ENCODE peak calls at places on chromosomes 5 and 9, in five cellular contexts. L is mesenteric fat pad, D is hypothalamus, T is GM04504, X is AG08395. M is an unnamed sample.

GRCh38 chr5:69288668-69289067 is 43.9 kb downstream of the CCDC125 start:
- DNase-seq in L (no peak), D (no peak), T (no peak), X (no peak), M (no peak)

GRCh38 chr9:87601175-87601574 is 103.5 kb downstream of the DAPK1 start:
- DNase-seq in L (no peak), D (no peak), T (no peak), X (no peak), M (no peak)

GRCh38 chr9:72315510-72316287 is 49.3 kb downstream of the ZFAND5 start:
- DNase-seq in L (no peak), D (no peak), T (peak; percentile 66), X (peak; percentile 69), M (no peak)

GRCh38 chr5:65078331-65078730 is 309.6 kb downstream of the CWC27 start:
- DNase-seq in L (no peak), D (no peak), T (no peak), X (no peak), M (no peak)

GRCh38 chr5:52977264-52977897 is 11.8 kb upstream of the ITGA2 start:
- DNase-seq in L (no peak), D (no peak), T (no peak), X (no peak), M (no peak)

GRCh38 chr5:82642313-82642712 is 364.2 kb upstream of the RPS23 start:
- DNase-seq in L (no peak), D (no peak), T (no peak), X (no peak), M (no peak)

GRCh38 chr5:82197550-82197949 is 80.6 kb downstream of the RPS23 start:
- DNase-seq in L (no peak), D (no peak), T (no peak), X (no peak), M (no peak)

GRCh38 chr9:29285818-29286217 is 1712.5 kb upstream of the C9orf72 start:
- DNase-seq in L (no peak), D (no peak), T (no peak), X (no peak), M (no peak)

GRCh38 chr9:123353984-123354591 is 1.9 kb upstream of the CRB2 start:
- DNase-seq in L (no peak), D (peak; percentile 30), T (no peak), X (peak; percentile 83), M (no peak)

GRCh38 chr9:14428781-14429230 is 114.9 kb upstream of the NFIB start:
- DNase-seq in L (no peak), D (peak; percentile 70), T (peak; percentile 15), X (peak; percentile 60), M (no peak)

GRCh38 chr5:40549611-40550010 is 130.1 kb upstream of the PTGER4 start:
- DNase-seq in L (no peak), D (no peak), T (no peak), X (no peak), M (no peak)